ENCODE peak calls at places on chromosomes 12 and 14, in nine cellular contexts. F, D, W, T, R, J, A, G and H are unnamed samples.

GRCh38 chr12:44379827-44380226 is 496.3 kb downstream of the NELL2 start:
- DNase-seq in R (no peak), A (no peak), D (no peak), F (no peak), T (no peak), W (no peak), G (no peak), J (no peak), H (no peak)

GRCh38 chr14:77026930-77027537 is 1.5 kb downstream of the IRF2BPL start:
- DNase-seq in J (peak), R (peak), W (no peak), T (no peak), D (no peak), F (no peak), G (peak), A (no peak), H (no peak)

GRCh38 chr14:35985504-35986218 is 159.5 kb downstream of the BRMS1L start:
- DNase-seq in D (no peak), T (no peak), F (no peak), G (no peak), W (no peak), A (no peak), J (no peak), R (no peak), H (peak)

GRCh38 chr12:98698603-98699463 is 53.7 kb downstream of the APAF1 start:
- DNase-seq in D (peak), R (peak), W (peak), G (no peak), A (no peak), F (peak), T (peak), J (peak), H (peak)

GRCh38 chr12:388547-389137 is 478 bp downstream of the KDM5A start:
- DNase-seq in W (no peak), A (no peak), F (no peak), G (peak), J (peak), D (peak), R (no peak), T (no peak), H (no peak)

GRCh38 chr12:6228535-6229223 is 28.5 kb downstream of the CD9 start:
- DNase-seq in T (no peak), R (no peak), J (no peak), F (no peak), W (no peak), G (no peak), A (no peak), D (no peak), H (no peak)

GRCh38 chr14:100786131-100786530 is 39.8 kb upstream of the MEG3 start:
- DNase-seq in J (no peak), G (no peak), D (no peak), T (peak), A (no peak), R (no peak), W (no peak), F (no peak), H (no peak)

GRCh38 chr14:103128631-103129300 is 5.5 kb downstream of the TNFAIP2 start:
- DNase-seq in T (no peak), A (no peak), G (no peak), F (no peak), D (no peak), R (no peak), W (peak), J (no peak), H (no peak)

GRCh38 chr12:106898001-106898966 is 57.4 kb upstream of the TMEM263 start:
- DNase-seq in W (no peak), F (no peak), R (peak), J (no peak), T (peak), G (no peak), A (no peak), D (no peak), H (no peak)

GRCh38 chr12:122064034-122064777 is 14.3 kb upstream of the MLXIP start:
- DNase-seq in T (peak), F (no peak), G (no peak), A (no peak), R (peak), W (peak), J (no peak), D (peak), H (peak)

GRCh38 chr12:123696209-123696608 is 15.9 kb upstream of the ATP6V0A2 start:
- DNase-seq in W (no peak), F (no peak), A (no peak), T (no peak), G (no peak), R (peak), J (no peak), D (no peak), H (no peak)

GRCh38 chr14:55802986-55803431 is 223.0 kb downstream of the KTN1 start:
- DNase-seq in T (no peak), F (peak), G (no peak), D (no peak), R (no peak), J (no peak), W (peak), A (no peak), H (peak)